ENCODE peak calls at places on chromosomes 2 and 18, in five cellular contexts. A is fibroblast of the aortic adventitia; N is iris pigment epithelial cell; F is stimulated activated CD8-positive, alpha-beta memory T cell treated with anti-CD3 and anti-CD28 coated beads, Interleukin-12 subunit alpha, Interleukin-12 subunit beta, amount 100 ng/mL, for 1 hour; K is memory B cell. E is an unnamed sample.

GRCh38 chr2:100880730-100881129 is 60.8 kb downstream of the NPAS2 start:
- DNase-seq in A (no peak), N (no peak), F (no peak), K (no peak), E (no peak)

GRCh38 chr18:78826631-78827030 is 153.0 kb upstream of the SALL3 start:
- DNase-seq in A (no peak), N (no peak), F (no peak), K (no peak), E (no peak)

GRCh38 chr18:45617284-45617683 is 2.0 kb downstream of the SLC14A2 start:
- DNase-seq in A (peak), N (peak), F (no peak), K (no peak), E (no peak)

GRCh38 chr2:20042531-20042930 is 8.9 kb downstream of the LAPTM4A start:
- DNase-seq in A (peak), N (no peak), F (no peak), K (no peak), E (no peak)

GRCh38 chr18:46462523-46462922 is 194.5 kb downstream of the LOXHD1 start:
- DNase-seq in A (no peak), N (no peak), F (no peak), K (no peak), E (no peak)

GRCh38 chr18:25743661-25744151 is 346.7 kb downstream of the SS18 start:
- DNase-seq in A (no peak), N (no peak), F (no peak), K (no peak), E (no peak)

GRCh38 chr2:189453998-189454397 is 12.7 kb downstream of the WDR75 start:
- DNase-seq in A (peak), N (no peak), F (no peak), K (no peak), E (no peak)

GRCh38 chr18:63376493-63377053 is 9.6 kb upstream of the KDSR start:
- DNase-seq in A (peak), N (peak), F (no peak), K (no peak), E (no peak)

GRCh38 chr2:134745023-134745422 is 26.2 kb upstream of the TMEM163 start:
- DNase-seq in A (no peak), N (no peak), F (no peak), K (no peak), E (no peak)

GRCh38 chr2:130336877-130337734 is 5.6 kb upstream of the IMP4 start:
- DNase-seq in A (peak), N (peak), F (no peak), K (no peak), E (no peak)

GRCh38 chr2:48346124-48346536 is 183.8 kb upstream of the STON1 start:
- DNase-seq in A (peak), N (peak), F (no peak), K (no peak), E (no peak)

GRCh38 chr2:208268553-208268952 is 2.5 kb downstream of the PIKFYVE start:
- DNase-seq in A (no peak), N (no peak), F (no peak), K (no peak), E (no peak)

GRCh38 chr2:226583715-226584114 is 215.9 kb downstream of the IRS1 start:
- DNase-seq in A (peak), N (peak), F (no peak), K (no peak), E (no peak)

GRCh38 chr2:53859354-53860159 is at the start of gene GPR75:
- DNase-seq in A (peak), N (peak), F (no peak), K (no peak), E (no peak)

GRCh38 chr18:77023115-77023782 is 109.3 kb downstream of the MBP start:
- DNase-seq in A (no peak), N (peak), F (no peak), K (no peak), E (no peak)

GRCh38 chr2:96265349-96265839 is 403 bp downstream of the TMEM127 start:
- DNase-seq in A (peak), N (no peak), F (peak), K (peak), E (no peak)

GRCh38 chr18:75253043-75253442 is 42.4 kb downstream of the TSHZ1 start:
- DNase-seq in A (no peak), N (no peak), F (no peak), K (no peak), E (no peak)

GRCh38 chr2:156319811-156320490 is 12.6 kb downstream of the NR4A2 start:
- DNase-seq in A (peak), N (no peak), F (no peak), K (no peak), E (no peak)

GRCh38 chr18:24176727-24177416 is 38.0 kb downstream of the CABYR start:
- DNase-seq in A (peak), N (peak), F (peak), K (peak), E (no peak)

GRCh38 chr2:205911306-205911705 is 174.7 kb downstream of the INO80D start:
- DNase-seq in A (no peak), N (no peak), F (no peak), K (no peak), E (no peak)

GRCh38 chr2:134244587-134244986 is 9.3 kb upstream of the MGAT5 start:
- DNase-seq in A (no peak), N (no peak), F (no peak), K (no peak), E (no peak)

GRCh38 chr2:143177081-143177786 is 48.0 kb downstream of the ARHGAP15 start:
- DNase-seq in A (no peak), N (no peak), F (no peak), K (peak), E (no peak)